ENCODE peak calls at places on chromosomes 11 and 22, in four cellular contexts. V is choroid plexus epithelial cell, N is fibroblast of lung, M is brain microvascular endothelial cell. P is an unnamed sample.
A peak's percentile ranks its signal among the peaks of the same experiment; 100 is the strongest.

GRCh38 chr11:10307411-10308207 is 2.7 kb downstream of the ADM start:
- DNase-seq in V (peak; percentile 94), N (peak; percentile 92), M (peak; percentile 82), P (peak; percentile 95)

GRCh38 chr11:2732261-2732939 is 32.6 kb upstream of the KCNQ1OT1 start:
- DNase-seq in V (no peak), N (no peak), M (no peak), P (no peak)

GRCh38 chr11:91984033-91984568 is 240.5 kb upstream of the FAT3 start:
- DNase-seq in V (no peak), N (peak; percentile 15), M (no peak), P (no peak)

GRCh38 chr11:108037636-108038035 is 28.9 kb downstream of the CUL5 start:
- DNase-seq in V (peak; percentile 12), N (peak; percentile 56), M (no peak), P (no peak)

GRCh38 chr22:36986242-36986821 is 32.9 kb downstream of the TST start:
- DNase-seq in V (no peak), N (peak; percentile 18), M (no peak), P (no peak)

GRCh38 chr22:24926849-24927579 is 19.5 kb downstream of the LHFPL7 start:
- DNase-seq in V (peak; percentile 83), N (peak; percentile 42), M (peak; percentile 40), P (peak; percentile 61)

GRCh38 chr22:20437253-20438065 is at the start of gene SCARF2:
- DNase-seq in V (peak; percentile 57), N (peak; percentile 57), M (no peak), P (peak; percentile 79)

GRCh38 chr11:112361396-112361795 is 100.7 kb upstream of the PLET1 start:
- DNase-seq in V (no peak), N (no peak), M (no peak), P (no peak)

GRCh38 chr11:9565822-9566560 is 7.5 kb upstream of the WEE1 start:
- DNase-seq in V (peak; percentile 100), N (peak; percentile 100), M (peak; percentile 100), P (peak; percentile 100)

GRCh38 chr22:26579331-26579886 is 10.5 kb downstream of the TPST2 start:
- DNase-seq in V (no peak), N (no peak), M (no peak), P (no peak)

GRCh38 chr22:46619830-46620501 is at the start of gene GRAMD4:
- DNase-seq in V (peak; percentile 12), N (no peak), M (no peak), P (no peak)

GRCh38 chr11:45857834-45858492 is 10.7 kb downstream of the CRY2 start:
- DNase-seq in V (peak; percentile 96), N (peak; percentile 82), M (peak; percentile 56), P (peak; percentile 73)

GRCh38 chr11:92932023-92932422 is 37.4 kb upstream of the MTNR1B start:
- DNase-seq in V (peak; percentile 18), N (no peak), M (no peak), P (peak; percentile 4)

GRCh38 chr11:12838463-12839120 is 164.4 kb downstream of the TEAD1 start:
- DNase-seq in V (no peak), N (peak; percentile 78), M (no peak), P (peak; percentile 82)

GRCh38 chr11:125164091-125164421 is 495 bp upstream of the PKNOX2 start:
- DNase-seq in V (no peak), N (no peak), M (no peak), P (no peak)

GRCh38 chr11:125165664-125166346 is 1.3 kb downstream of the PKNOX2 start:
- DNase-seq in V (peak; percentile 46), N (peak; percentile 41), M (no peak), P (no peak)

GRCh38 chr11:125163431-125164011 is 1.0 kb upstream of the PKNOX2 start:
- DNase-seq in V (peak; percentile 60), N (no peak), M (no peak), P (no peak)

GRCh38 chr11:125165111-125165663 is 636 bp downstream of the PKNOX2 start:
- DNase-seq in V (peak; percentile 32), N (peak; percentile 26), M (no peak), P (peak; percentile 51)

GRCh38 chr11:125164422-125165110 is at the start of gene PKNOX2:
- DNase-seq in V (peak; percentile 85), N (peak; percentile 84), M (peak; percentile 58), P (peak; percentile 68)
- TF ChIP-seq CTCF in V (peak; percentile 64), N (peak; percentile 54), M (peak; percentile 68), P (peak; percentile 46)

GRCh38 chr22:35863432-35863831 is 145.8 kb downstream of the APOL5 start:
- DNase-seq in V (no peak), N (no peak), M (no peak), P (no peak)

GRCh38 chr22:35862697-35863096 is 145.0 kb downstream of the APOL5 start:
- DNase-seq in V (no peak), N (no peak), M (no peak), P (no peak)

GRCh38 chr22:35860087-35860733 is 142.5 kb downstream of the APOL5 start:
- DNase-seq in V (no peak), N (no peak), M (no peak), P (no peak)

GRCh38 chr22:35861451-35861850 is 143.8 kb downstream of the APOL5 start:
- DNase-seq in V (no peak), N (no peak), M (no peak), P (no peak)

DNA sequence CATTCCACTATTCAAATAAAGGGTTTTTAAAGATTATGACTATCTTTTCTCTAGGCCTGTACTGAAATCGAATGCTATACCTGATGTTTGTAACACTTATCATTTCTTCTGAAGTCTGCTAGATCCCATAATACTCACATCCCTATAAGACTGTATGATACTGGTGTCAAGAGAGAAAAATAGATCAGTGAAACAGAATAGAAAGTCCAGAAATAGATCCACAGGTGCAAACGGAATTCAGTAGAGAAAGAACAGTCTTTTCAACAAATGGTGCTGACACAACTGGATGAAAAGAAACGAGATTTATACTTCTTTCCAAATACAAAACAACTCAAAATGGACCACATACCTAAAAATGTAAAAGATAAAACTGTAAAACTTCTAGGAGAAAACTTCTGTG is 143.2 kb downstream of the APOL5 start:
- DNase-seq in V (no peak), N (no peak), M (no peak), P (no peak)
- H3K4me3 ChIP-seq in V (no peak overlapping the region), N (no peak overlapping the region), M (no peak overlapping the region), P (no peak overlapping the region)

GRCh38 chr11:36711104-36711825 is 113.2 kb upstream of the RAG2 start:
- DNase-seq in V (peak; percentile 1), N (no peak), M (no peak), P (no peak)
- TF ChIP-seq CTCF in V (peak; percentile 16), N (peak; percentile 3), M (peak; percentile 16), P (no peak)

GRCh38 chr11:1484716-1485503 is 1.7 kb downstream of the MOB2 start:
- DNase-seq in V (no peak), N (no peak), M (no peak), P (no peak)
- H3K4me3 ChIP-seq in V (no peak overlapping the region), N (no peak overlapping the region), M (no peak overlapping the region), P (no peak overlapping the region)

DNA sequence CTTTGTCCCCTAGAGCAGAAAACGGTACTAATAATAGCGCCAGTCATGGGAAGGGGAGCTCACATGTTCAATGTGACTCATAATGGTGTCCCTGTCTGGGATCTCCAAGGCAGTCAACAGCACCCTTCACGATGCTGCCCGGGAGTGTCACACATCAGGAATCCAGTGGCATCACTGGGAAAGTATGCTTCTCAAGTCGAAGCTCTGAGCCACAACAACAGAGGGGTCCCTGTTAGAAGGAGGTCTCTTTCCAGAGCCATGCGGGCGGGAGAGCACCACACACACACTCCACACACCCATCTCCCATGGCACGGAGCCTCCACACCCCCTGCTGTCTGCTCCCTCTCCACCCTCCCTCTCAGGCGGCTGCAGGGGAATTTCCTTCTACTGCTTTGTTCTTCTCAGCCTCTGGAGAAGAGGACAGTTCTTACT is 119.7 kb downstream of the ETS1 start:
- DNase-seq in V (peak; percentile 98), N (peak; percentile 94), M (peak; percentile 100), P (peak; percentile 99)
- TF ChIP-seq CTCF in V (peak; percentile 31), N (peak; percentile 25), M (peak; percentile 67), P (peak; percentile 31)

GRCh38 chr22:43155789-43156188 is 4.4 kb downstream of the TSPO start:
- DNase-seq in V (no peak), N (no peak), M (no peak), P (no peak)

GRCh38 chr22:43152001-43152354 is 619 bp downstream of the TSPO start:
- DNase-seq in V (no peak), N (no peak), M (no peak), P (no peak)

GRCh38 chr22:43154887-43155536 is 3.7 kb downstream of the TSPO start:
- DNase-seq in V (no peak), N (no peak), M (no peak), P (no peak)

GRCh38 chr22:43152355-43153071 is 1.2 kb downstream of the TSPO start:
- DNase-seq in V (peak; percentile 41), N (peak; percentile 51), M (no peak), P (peak; percentile 69)

GRCh38 chr22:43153916-43154315 is 2.6 kb downstream of the TSPO start:
- DNase-seq in V (peak; percentile 48), N (no peak), M (no peak), P (peak; percentile 35)
- H3K4me3 ChIP-seq in V (no peak overlapping the region), N (no peak overlapping the region), M (peak overlapping the region; percentile 3), P (peak overlapping the region; percentile 33)

GRCh38 chr11:8219257-8220021 is 44.2 kb downstream of the LMO1 start:
- DNase-seq in V (peak; percentile 81), N (peak; percentile 59), M (peak; percentile 63), P (peak; percentile 67)
- TF ChIP-seq CTCF in V (peak; percentile 90), N (peak; percentile 81), M (peak; percentile 88), P (peak; percentile 86)